ENCODE peak calls at places on chromosomes 3 and 15, in six cellular contexts. One of them, this sample, is unnamed.
A peak's percentile ranks its signal among the peaks of the same experiment; 100 is the strongest.

GRCh38 chr3:40876496-40876895 is 322.8 kb upstream of the CTNNB1 start:
- DNase-seq in fibroblast of the aortic adventitia: no peak
- DNase-seq in fibroblast of pulmonary artery: no peak
- DNase-seq in BE2C: no peak
- DNase-seq in AG04450: no peak
- DNase-seq in RWPE1: no peak
- DNase-seq in this sample: no peak

GRCh38 chr15:93418566-93418965 is 329.6 kb upstream of the RGMA start:
- DNase-seq in BE2C: no peak
- DNase-seq in AG04450: no peak
- DNase-seq in fibroblast of the aortic adventitia: no peak
- DNase-seq in fibroblast of pulmonary artery: no peak
- DNase-seq in RWPE1: no peak
- DNase-seq in this sample: no peak

GRCh38 chr3:190780524-190780923 is 82.0 kb downstream of the GMNC start:
- DNase-seq in fibroblast of pulmonary artery: no peak
- DNase-seq in RWPE1: no peak
- DNase-seq in AG04450: no peak
- DNase-seq in BE2C: no peak
- DNase-seq in fibroblast of the aortic adventitia: no peak
- DNase-seq in this sample: no peak

GRCh38 chr15:66838671-66839239 is 136.7 kb downstream of the SMAD6 start:
- DNase-seq in RWPE1: no peak
- DNase-seq in fibroblast of pulmonary artery: peak; percentile 71
- DNase-seq in BE2C: no peak
- DNase-seq in fibroblast of the aortic adventitia: peak; percentile 75
- DNase-seq in AG04450: no peak
- DNase-seq in this sample: no peak

GRCh38 chr3:185758912-185759311 is 65.9 kb downstream of the IGF2BP2 start:
- DNase-seq in fibroblast of the aortic adventitia: no peak
- DNase-seq in BE2C: no peak
- DNase-seq in RWPE1: no peak
- DNase-seq in fibroblast of pulmonary artery: no peak
- DNase-seq in AG04450: no peak
- DNase-seq in this sample: no peak

GRCh38 chr3:22632566-22632965 is 570.6 kb upstream of the UBE2E2 start:
- DNase-seq in AG04450: no peak
- DNase-seq in BE2C: no peak
- DNase-seq in fibroblast of the aortic adventitia: no peak
- DNase-seq in fibroblast of pulmonary artery: no peak
- DNase-seq in RWPE1: no peak
- DNase-seq in this sample: no peak

GRCh38 chr3:176523114-176523513 is 674.2 kb downstream of the TBL1XR1 start:
- DNase-seq in fibroblast of the aortic adventitia: no peak
- DNase-seq in fibroblast of pulmonary artery: no peak
- DNase-seq in AG04450: no peak
- DNase-seq in BE2C: no peak
- DNase-seq in RWPE1: no peak
- DNase-seq in this sample: no peak

GRCh38 chr3:98556164-98557130 is 24.7 kb downstream of the GPR15 start:
- DNase-seq in RWPE1: no peak
- DNase-seq in fibroblast of pulmonary artery: no peak
- DNase-seq in AG04450: no peak
- DNase-seq in fibroblast of the aortic adventitia: peak; percentile 60
- DNase-seq in BE2C: no peak
- DNase-seq in this sample: no peak

GRCh38 chr15:36885709-36886108 is 214.6 kb downstream of the MEIS2 start:
- DNase-seq in fibroblast of pulmonary artery: no peak
- DNase-seq in AG04450: no peak
- DNase-seq in RWPE1: no peak
- DNase-seq in BE2C: no peak
- DNase-seq in fibroblast of the aortic adventitia: no peak
- DNase-seq in this sample: no peak

GRCh38 chr3:154970796-154971195 is 109.3 kb upstream of the MME start:
- DNase-seq in AG04450: peak; percentile 76
- DNase-seq in RWPE1: peak; percentile 54
- DNase-seq in fibroblast of pulmonary artery: peak; percentile 96
- DNase-seq in fibroblast of the aortic adventitia: peak; percentile 98
- DNase-seq in BE2C: no peak
- DNase-seq in this sample: peak; percentile 91

GRCh38 chr3:142445816-142446254 is 2.0 kb downstream of the XRN1 start:
- DNase-seq in BE2C: no peak
- DNase-seq in fibroblast of pulmonary artery: peak; percentile 22
- DNase-seq in AG04450: no peak
- DNase-seq in RWPE1: no peak
- DNase-seq in fibroblast of the aortic adventitia: peak; percentile 43
- DNase-seq in this sample: peak; percentile 32

GRCh38 chr3:19947549-19948071 is 713 bp downstream of the RAB5A start:
- DNase-seq in BE2C: peak; percentile 26
- DNase-seq in RWPE1: peak; percentile 22
- DNase-seq in AG04450: no peak
- DNase-seq in fibroblast of the aortic adventitia: peak; percentile 42
- DNase-seq in fibroblast of pulmonary artery: peak; percentile 30
- DNase-seq in this sample: peak; percentile 60

GRCh38 chr3:138348107-138348949 is at the start of gene MRAS:
- DNase-seq in fibroblast of pulmonary artery: peak; percentile 84
- DNase-seq in fibroblast of the aortic adventitia: peak; percentile 83
- DNase-seq in AG04450: peak; percentile 43
- DNase-seq in RWPE1: peak; percentile 46
- DNase-seq in BE2C: peak; percentile 59
- DNase-seq in this sample: peak; percentile 71

GRCh38 chr3:194165619-194166018 is 29.7 kb downstream of the HES1 start:
- DNase-seq in BE2C: no peak
- DNase-seq in RWPE1: no peak
- DNase-seq in fibroblast of pulmonary artery: no peak
- DNase-seq in fibroblast of the aortic adventitia: no peak
- DNase-seq in AG04450: no peak
- DNase-seq in this sample: no peak

GRCh38 chr3:24933401-24933800 is 438.8 kb upstream of the THRB start:
- DNase-seq in AG04450: no peak
- DNase-seq in BE2C: no peak
- DNase-seq in fibroblast of pulmonary artery: no peak
- DNase-seq in RWPE1: no peak
- DNase-seq in fibroblast of the aortic adventitia: no peak
- DNase-seq in this sample: no peak

GRCh38 chr15:57862761-57863160 is 156.2 kb downstream of the POLR2M start:
- DNase-seq in fibroblast of the aortic adventitia: no peak
- DNase-seq in RWPE1: no peak
- DNase-seq in BE2C: no peak
- DNase-seq in fibroblast of pulmonary artery: no peak
- DNase-seq in AG04450: no peak
- DNase-seq in this sample: no peak

GRCh38 chr15:57861805-57862586 is 155.5 kb downstream of the POLR2M start:
- DNase-seq in fibroblast of pulmonary artery: peak; percentile 79
- DNase-seq in fibroblast of the aortic adventitia: peak; percentile 84
- DNase-seq in BE2C: no peak
- DNase-seq in RWPE1: peak; percentile 45
- DNase-seq in AG04450: peak; percentile 10
- DNase-seq in this sample: peak; percentile 76

GRCh38 chr15:57867970-57868791 is 161.7 kb downstream of the POLR2M start:
- DNase-seq in AG04450: no peak
- DNase-seq in fibroblast of the aortic adventitia: no peak
- DNase-seq in RWPE1: no peak
- DNase-seq in BE2C: no peak
- DNase-seq in fibroblast of pulmonary artery: no peak
- DNase-seq in this sample: no peak

GRCh38 chr15:57865294-57865693 is 158.8 kb downstream of the POLR2M start:
- DNase-seq in BE2C: peak; percentile 27
- DNase-seq in fibroblast of the aortic adventitia: no peak
- DNase-seq in AG04450: no peak
- DNase-seq in fibroblast of pulmonary artery: peak; percentile 8
- DNase-seq in RWPE1: peak; percentile 15
- DNase-seq in this sample: peak; percentile 16

GRCh38 chr15:57866149-57866736 is 159.7 kb downstream of the POLR2M start:
- DNase-seq in RWPE1: peak; percentile 60
- DNase-seq in AG04450: no peak
- DNase-seq in BE2C: peak; percentile 75
- DNase-seq in fibroblast of pulmonary artery: peak; percentile 71
- DNase-seq in fibroblast of the aortic adventitia: peak; percentile 51
- DNase-seq in this sample: peak; percentile 74
- TF ChIP-seq CTCF in RWPE1: peak; percentile 89
- TF ChIP-seq CTCF in AG04450: peak; percentile 81
- TF ChIP-seq CTCF in BE2C: peak; percentile 98
- TF ChIP-seq CTCF in fibroblast of pulmonary artery: peak; percentile 97
- TF ChIP-seq CTCF in fibroblast of the aortic adventitia: peak; percentile 87
- TF ChIP-seq CTCF in this sample: peak; percentile 80

GRCh38 chr3:196492080-196492479 is 11.5 kb downstream of the RNF168 start:
- DNase-seq in AG04450: no peak
- DNase-seq in RWPE1: no peak
- DNase-seq in fibroblast of pulmonary artery: no peak
- DNase-seq in fibroblast of the aortic adventitia: no peak
- DNase-seq in BE2C: no peak
- DNase-seq in this sample: no peak

GRCh38 chr3:196489747-196490146 is 13.8 kb downstream of the RNF168 start:
- DNase-seq in AG04450: no peak
- DNase-seq in RWPE1: no peak
- DNase-seq in fibroblast of pulmonary artery: no peak
- DNase-seq in BE2C: no peak
- DNase-seq in fibroblast of the aortic adventitia: no peak
- DNase-seq in this sample: no peak

GRCh38 chr3:196486263-196486662 is 17.3 kb downstream of the RNF168 start:
- DNase-seq in AG04450: no peak
- DNase-seq in RWPE1: no peak
- DNase-seq in fibroblast of the aortic adventitia: no peak
- DNase-seq in BE2C: peak; percentile 32
- DNase-seq in fibroblast of pulmonary artery: peak; percentile 12
- DNase-seq in this sample: peak; percentile 29
- TF ChIP-seq CTCF in AG04450: peak; percentile 22
- TF ChIP-seq CTCF in RWPE1: peak; percentile 31
- TF ChIP-seq CTCF in fibroblast of the aortic adventitia: peak; percentile 23
- TF ChIP-seq CTCF in BE2C: peak; percentile 52
- TF ChIP-seq CTCF in fibroblast of pulmonary artery: peak; percentile 36
- TF ChIP-seq CTCF in this sample: peak; percentile 32

GRCh38 chr3:196518999-196519737 is 4.0 kb upstream of the SMCO1 start:
- DNase-seq in fibroblast of pulmonary artery: peak; percentile 85
- DNase-seq in BE2C: peak; percentile 86
- DNase-seq in AG04450: no peak
- DNase-seq in RWPE1: peak; percentile 36
- DNase-seq in fibroblast of the aortic adventitia: peak; percentile 91
- DNase-seq in this sample: peak; percentile 82
- TF ChIP-seq CTCF in fibroblast of pulmonary artery: peak; percentile 48
- TF ChIP-seq CTCF in BE2C: peak; percentile 74
- TF ChIP-seq CTCF in AG04450: peak; percentile 51
- TF ChIP-seq CTCF in RWPE1: peak; percentile 48
- TF ChIP-seq CTCF in fibroblast of the aortic adventitia: peak; percentile 65
- TF ChIP-seq CTCF in this sample: peak; percentile 65

GRCh38 chr3:17307482-17307881 is 422.7 kb downstream of the PLCL2 start:
- DNase-seq in fibroblast of the aortic adventitia: no peak
- DNase-seq in AG04450: no peak
- DNase-seq in BE2C: no peak
- DNase-seq in RWPE1: no peak
- DNase-seq in fibroblast of pulmonary artery: peak; percentile 8
- DNase-seq in this sample: peak; percentile 9
- TF ChIP-seq CTCF in fibroblast of the aortic adventitia: no peak
- TF ChIP-seq CTCF in AG04450: no peak
- TF ChIP-seq CTCF in BE2C: no peak
- TF ChIP-seq CTCF in RWPE1: no peak
- TF ChIP-seq CTCF in fibroblast of pulmonary artery: no peak
- TF ChIP-seq CTCF in this sample: no peak

GRCh38 chr3:51271172-51271571 is 113.9 kb upstream of the MANF start:
- DNase-seq in fibroblast of the aortic adventitia: no peak
- DNase-seq in AG04450: no peak
- DNase-seq in BE2C: no peak
- DNase-seq in RWPE1: no peak
- DNase-seq in fibroblast of pulmonary artery: no peak
- DNase-seq in this sample: no peak

GRCh38 chr3:51274052-51274451 is 111.0 kb upstream of the MANF start:
- DNase-seq in BE2C: no peak
- DNase-seq in AG04450: no peak
- DNase-seq in RWPE1: no peak
- DNase-seq in fibroblast of pulmonary artery: no peak
- DNase-seq in fibroblast of the aortic adventitia: no peak
- DNase-seq in this sample: no peak

GRCh38 chr3:51270559-51270958 is 114.5 kb upstream of the MANF start:
- DNase-seq in BE2C: no peak
- DNase-seq in AG04450: no peak
- DNase-seq in RWPE1: no peak
- DNase-seq in fibroblast of the aortic adventitia: no peak
- DNase-seq in fibroblast of pulmonary artery: no peak
- DNase-seq in this sample: no peak

GRCh38 chr3:51268132-51268531 is 117.0 kb upstream of the MANF start:
- DNase-seq in fibroblast of pulmonary artery: no peak
- DNase-seq in AG04450: no peak
- DNase-seq in BE2C: no peak
- DNase-seq in fibroblast of the aortic adventitia: no peak
- DNase-seq in RWPE1: no peak
- DNase-seq in this sample: no peak

GRCh38 chr3:51269466-51269865 is 115.6 kb upstream of the MANF start:
- DNase-seq in BE2C: no peak
- DNase-seq in RWPE1: no peak
- DNase-seq in fibroblast of pulmonary artery: peak; percentile 22
- DNase-seq in fibroblast of the aortic adventitia: peak; percentile 51
- DNase-seq in AG04450: no peak
- DNase-seq in this sample: peak; percentile 39
- TF ChIP-seq CTCF in BE2C: no peak
- TF ChIP-seq CTCF in RWPE1: no peak
- TF ChIP-seq CTCF in fibroblast of pulmonary artery: peak; percentile 28
- TF ChIP-seq CTCF in fibroblast of the aortic adventitia: peak; percentile 49
- TF ChIP-seq CTCF in AG04450: peak; percentile 25
- TF ChIP-seq CTCF in this sample: peak; percentile 23

GRCh38 chr3:168977696-168978374 is 685.7 kb downstream of the MECOM start:
- DNase-seq in AG04450: no peak
- DNase-seq in fibroblast of pulmonary artery: peak; percentile 63
- DNase-seq in BE2C: no peak
- DNase-seq in RWPE1: no peak
- DNase-seq in fibroblast of the aortic adventitia: peak; percentile 91
- DNase-seq in this sample: no peak
- TF ChIP-seq CTCF in AG04450: no peak
- TF ChIP-seq CTCF in fibroblast of pulmonary artery: no peak
- TF ChIP-seq CTCF in BE2C: no peak
- TF ChIP-seq CTCF in RWPE1: no peak
- TF ChIP-seq CTCF in fibroblast of the aortic adventitia: no peak
- TF ChIP-seq CTCF in this sample: no peak

DNA sequence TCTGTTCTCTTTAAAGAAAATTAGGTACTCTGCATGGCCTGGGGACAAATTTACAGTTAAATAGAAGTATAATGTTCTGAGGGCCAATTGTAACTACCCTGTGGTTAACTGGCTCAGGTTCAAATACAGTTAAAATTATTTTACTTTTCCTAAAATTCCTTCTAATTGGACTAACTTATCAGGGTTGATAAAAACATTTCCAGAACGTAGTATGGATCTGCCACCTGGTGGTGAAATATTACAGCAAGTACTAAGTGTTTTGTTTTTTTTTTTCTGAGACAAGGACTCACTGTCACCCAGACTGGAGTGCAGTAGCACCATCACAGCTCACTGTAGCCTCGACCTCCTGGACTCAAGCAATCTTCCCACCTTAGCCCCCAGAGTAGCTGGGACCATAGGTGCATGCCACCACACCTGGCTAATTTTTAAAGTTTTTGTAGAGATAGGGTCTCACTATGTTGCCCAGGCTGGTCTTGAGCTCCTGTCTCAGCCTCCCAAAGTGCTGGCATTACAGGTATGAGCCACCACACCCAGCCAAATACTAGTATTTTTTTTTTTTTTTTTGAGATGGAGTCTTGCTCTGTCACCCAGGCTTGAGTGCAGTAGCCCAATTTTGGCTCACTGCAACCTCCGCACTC is 29.2 kb downstream of the NEO1 start:
- DNase-seq in AG04450: peak; percentile 26
- DNase-seq in fibroblast of the aortic adventitia: peak; percentile 84
- DNase-seq in BE2C: peak; percentile 19
- DNase-seq in RWPE1: peak; percentile 38
- DNase-seq in fibroblast of pulmonary artery: peak; percentile 82
- DNase-seq in this sample: peak; percentile 63
- TF ChIP-seq CTCF in AG04450: peak; percentile 70
- TF ChIP-seq CTCF in fibroblast of the aortic adventitia: peak; percentile 67
- TF ChIP-seq CTCF in BE2C: peak; percentile 56
- TF ChIP-seq CTCF in RWPE1: peak; percentile 82
- TF ChIP-seq CTCF in fibroblast of pulmonary artery: peak; percentile 69
- TF ChIP-seq CTCF in this sample: peak; percentile 77

This sample was measured in MCF 10A.